ENCODE peak calls at places on chromosomes 3 and 15, in six cellular contexts. One of them, this sample, is unnamed.

GRCh38 chr15:52261498-52262242 is 33.9 kb downstream of the MYO5C start:
- DNase-seq in neuronal stem cell: peak; percentile 82
- DNase-seq in H9: peak; percentile 96
- DNase-seq in mesenchymal stem cell: peak; percentile 81
- DNase-seq in H1: peak; percentile 70
- DNase-seq in mesendoderm: peak; percentile 99
- DNase-seq in this sample: peak; percentile 77

GRCh38 chr3:46495901-46496456 is 1.8 kb upstream of the RTP3 start:
- DNase-seq in neuronal stem cell: no peak
- DNase-seq in H9: no peak
- DNase-seq in mesenchymal stem cell: peak; percentile 92
- DNase-seq in H1: peak; percentile 40
- DNase-seq in mesendoderm: peak; percentile 64
- DNase-seq in this sample: peak; percentile 95

GRCh38 chr3:187130346-187131066 is 8.8 kb downstream of the RPL39L start:
- DNase-seq in neuronal stem cell: no peak
- DNase-seq in H9: no peak
- DNase-seq in mesenchymal stem cell: peak; percentile 74
- DNase-seq in H1: no peak
- DNase-seq in mesendoderm: no peak
- DNase-seq in this sample: peak; percentile 62

GRCh38 chr3:12486916-12487315 is 2.6 kb downstream of the TSEN2 start:
- DNase-seq in neuronal stem cell: no peak
- DNase-seq in H9: no peak
- DNase-seq in mesenchymal stem cell: no peak
- DNase-seq in H1: no peak
- DNase-seq in mesendoderm: no peak
- DNase-seq in this sample: no peak

GRCh38 chr3:85255954-85256353 is 297.2 kb downstream of the CADM2 start:
- DNase-seq in neuronal stem cell: no peak
- DNase-seq in H9: no peak
- DNase-seq in mesenchymal stem cell: no peak
- DNase-seq in H1: no peak
- DNase-seq in mesendoderm: peak; percentile 8
- DNase-seq in this sample: peak; percentile 40

GRCh38 chr15:38670142-38671002 is 105.8 kb upstream of the RASGRP1 start:
- DNase-seq in neuronal stem cell: no peak
- DNase-seq in H9: no peak
- DNase-seq in mesenchymal stem cell: no peak
- DNase-seq in H1: no peak
- DNase-seq in mesendoderm: no peak
- DNase-seq in this sample: no peak

GRCh38 chr3:105791919-105792786 is 76.7 kb downstream of the CBLB start:
- DNase-seq in neuronal stem cell: no peak
- DNase-seq in H9: no peak
- DNase-seq in mesenchymal stem cell: peak; percentile 99
- DNase-seq in H1: no peak
- DNase-seq in mesendoderm: no peak
- DNase-seq in this sample: peak; percentile 96

GRCh38 chr15:68479406-68479805 is 47.4 kb upstream of the ITGA11 start:
- DNase-seq in neuronal stem cell: no peak
- DNase-seq in H9: no peak
- DNase-seq in mesenchymal stem cell: peak; percentile 43
- DNase-seq in H1: no peak
- DNase-seq in mesendoderm: no peak
- DNase-seq in this sample: peak; percentile 59

GRCh38 chr3:157888040-157888439 is 218.2 kb downstream of the SHOX2 start:
- DNase-seq in neuronal stem cell: no peak
- DNase-seq in H9: no peak
- DNase-seq in mesenchymal stem cell: no peak
- DNase-seq in H1: no peak
- DNase-seq in mesendoderm: no peak
- DNase-seq in this sample: no peak

GRCh38 chr3:196835081-196835480 is 32.6 kb upstream of the SENP5 start:
- DNase-seq in neuronal stem cell: no peak
- DNase-seq in H9: no peak
- DNase-seq in mesenchymal stem cell: no peak
- DNase-seq in H1: no peak
- DNase-seq in mesendoderm: no peak
- DNase-seq in this sample: no peak

GRCh38 chr3:177473184-177473583 is 275.9 kb upstream of the TBL1XR1 start:
- DNase-seq in neuronal stem cell: no peak
- DNase-seq in H9: no peak
- DNase-seq in mesenchymal stem cell: no peak
- DNase-seq in H1: no peak
- DNase-seq in mesendoderm: no peak
- DNase-seq in this sample: peak; percentile 13

GRCh38 chr3:195461518-195462307 is 18.9 kb upstream of the ACAP2 start:
- DNase-seq in neuronal stem cell: no peak
- DNase-seq in H9: no peak
- DNase-seq in mesenchymal stem cell: no peak
- DNase-seq in H1: peak; percentile 33
- DNase-seq in mesendoderm: peak; percentile 42
- DNase-seq in this sample: no peak

GRCh38 chr15:31489281-31489680 is 162.6 kb downstream of the KLF13 start:
- DNase-seq in neuronal stem cell: no peak
- DNase-seq in H9: peak; percentile 15
- DNase-seq in mesenchymal stem cell: no peak
- DNase-seq in H1: no peak
- DNase-seq in mesendoderm: no peak
- DNase-seq in this sample: no peak

GRCh38 chr15:88335074-88335473 is 78.5 kb upstream of the NTRK3 start:
- DNase-seq in neuronal stem cell: no peak
- DNase-seq in H9: no peak
- DNase-seq in mesenchymal stem cell: no peak
- DNase-seq in H1: no peak
- DNase-seq in mesendoderm: peak; percentile 3
- DNase-seq in this sample: no peak

GRCh38 chr15:40470423-40471104 is at the start of gene CHST14:
- DNase-seq in neuronal stem cell: peak; percentile 63
- DNase-seq in H9: peak; percentile 74
- DNase-seq in mesenchymal stem cell: peak; percentile 83
- DNase-seq in H1: peak; percentile 72
- DNase-seq in mesendoderm: peak; percentile 81
- DNase-seq in this sample: peak; percentile 43

GRCh38 chr3:48400824-48401433 is 28.9 kb downstream of the FBXW12 start:
- DNase-seq in neuronal stem cell: peak; percentile 37
- DNase-seq in H9: peak; percentile 69
- DNase-seq in mesenchymal stem cell: peak; percentile 63
- DNase-seq in H1: peak; percentile 51
- DNase-seq in mesendoderm: peak; percentile 82
- DNase-seq in this sample: peak; percentile 51

GRCh38 chr3:174255454-174255853 is 603.7 kb upstream of the NAALADL2 start:
- DNase-seq in neuronal stem cell: no peak
- DNase-seq in H9: no peak
- DNase-seq in mesenchymal stem cell: no peak
- DNase-seq in H1: no peak
- DNase-seq in mesendoderm: no peak
- DNase-seq in this sample: no peak

GRCh38 chr3:81446806-81447205 is 314.6 kb downstream of the GBE1 start:
- DNase-seq in neuronal stem cell: no peak
- DNase-seq in H9: no peak
- DNase-seq in mesenchymal stem cell: no peak
- DNase-seq in H1: no peak
- DNase-seq in mesendoderm: no peak
- DNase-seq in this sample: no peak

GRCh38 chr3:98902341-98902740 is 846 bp upstream of the DCBLD2 start:
- DNase-seq in neuronal stem cell: no peak
- DNase-seq in H9: no peak
- DNase-seq in mesenchymal stem cell: no peak
- DNase-seq in H1: no peak
- DNase-seq in mesendoderm: no peak
- DNase-seq in this sample: no peak

GRCh38 chr3:138468451-138468850 is 34.0 kb downstream of the ESYT3 start:
- DNase-seq in neuronal stem cell: no peak
- DNase-seq in H9: no peak
- DNase-seq in mesenchymal stem cell: no peak
- DNase-seq in H1: peak; percentile 24
- DNase-seq in mesendoderm: no peak
- DNase-seq in this sample: no peak

GRCh38 chr15:47963265-47963664 is 157.5 kb upstream of the SLC24A5 start:
- DNase-seq in neuronal stem cell: no peak
- DNase-seq in H9: no peak
- DNase-seq in mesenchymal stem cell: no peak
- DNase-seq in H1: no peak
- DNase-seq in mesendoderm: no peak
- DNase-seq in this sample: no peak

GRCh38 chr3:51311055-51311454 is 74.0 kb upstream of the MANF start:
- DNase-seq in neuronal stem cell: no peak
- DNase-seq in H9: no peak
- DNase-seq in mesenchymal stem cell: peak; percentile 37
- DNase-seq in H1: no peak
- DNase-seq in mesendoderm: peak; percentile 55
- DNase-seq in this sample: peak; percentile 33

GRCh38 chr3:118628704-118629341 is 405.8 kb downstream of the IGSF11 start:
- DNase-seq in neuronal stem cell: peak; percentile 76
- DNase-seq in H9: peak; percentile 87
- DNase-seq in mesenchymal stem cell: peak; percentile 64
- DNase-seq in H1: peak; percentile 85
- DNase-seq in mesendoderm: peak; percentile 89
- DNase-seq in this sample: peak; percentile 72

DNA sequence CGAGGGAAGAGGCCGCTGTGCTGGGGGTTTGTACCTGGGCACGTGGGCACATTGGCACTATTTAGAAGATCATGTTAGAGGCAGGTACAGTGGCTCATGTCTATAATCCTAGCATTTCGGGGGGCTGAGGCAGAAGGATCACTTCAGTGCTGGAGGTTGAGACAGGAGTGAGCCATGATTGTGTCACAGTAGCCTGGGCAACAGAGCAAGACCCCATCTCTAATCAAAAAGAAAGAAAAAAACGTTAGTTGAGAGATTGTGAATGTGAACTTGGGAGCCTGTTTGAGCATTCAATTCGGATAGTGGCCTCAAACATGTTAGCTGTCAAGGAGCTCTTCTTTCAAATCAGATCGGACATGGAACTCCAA is 36.6 kb downstream of the IDH2 start:
- DNase-seq in neuronal stem cell: no peak
- DNase-seq in H9: no peak
- DNase-seq in mesenchymal stem cell: no peak
- DNase-seq in H1: no peak
- DNase-seq in mesendoderm: no peak
- DNase-seq in this sample: no peak
- H2BK15ac ChIP-seq in neuronal stem cell: no peak overlapping the region
- H2BK15ac ChIP-seq in H9: no peak overlapping the region
- H2BK15ac ChIP-seq in mesenchymal stem cell: peak overlapping the region; percentile 39
- H2BK15ac ChIP-seq in H1: no peak overlapping the region
- H2BK15ac ChIP-seq in mesendoderm: no peak overlapping the region
- H2BK15ac ChIP-seq in this sample: no peak overlapping the region

GRCh38 chr3:62367735-62368704 is 5.3 kb downstream of the FEZF2 start:
- DNase-seq in neuronal stem cell: no peak
- DNase-seq in H9: peak; percentile 57
- DNase-seq in mesenchymal stem cell: no peak
- DNase-seq in H1: peak; percentile 60
- DNase-seq in mesendoderm: peak; percentile 38
- DNase-seq in this sample: no peak
- H2BK15ac ChIP-seq in neuronal stem cell: no peak overlapping the region
- H2BK15ac ChIP-seq in H9: no peak overlapping the region
- H2BK15ac ChIP-seq in mesenchymal stem cell: no peak overlapping the region
- H2BK15ac ChIP-seq in H1: no peak overlapping the region
- H2BK15ac ChIP-seq in mesendoderm: no peak overlapping the region
- H2BK15ac ChIP-seq in this sample: no peak overlapping the region

GRCh38 chr3:193812791-193813505 is 219.9 kb downstream of the OPA1 start:
- DNase-seq in neuronal stem cell: no peak
- DNase-seq in H9: peak; percentile 91
- DNase-seq in mesenchymal stem cell: no peak
- DNase-seq in H1: peak; percentile 63
- DNase-seq in mesendoderm: peak; percentile 96
- DNase-seq in this sample: no peak
- H2BK15ac ChIP-seq in neuronal stem cell: no peak overlapping the region
- H2BK15ac ChIP-seq in H9: no peak overlapping the region
- H2BK15ac ChIP-seq in mesenchymal stem cell: no peak overlapping the region
- H2BK15ac ChIP-seq in H1: no peak overlapping the region
- H2BK15ac ChIP-seq in mesendoderm: no peak overlapping the region
- H2BK15ac ChIP-seq in this sample: no peak overlapping the region

GRCh38 chr15:35307026-35307425 is 221.9 kb upstream of the NANOGP8 start:
- DNase-seq in neuronal stem cell: no peak
- DNase-seq in H9: no peak
- DNase-seq in mesenchymal stem cell: no peak
- DNase-seq in H1: no peak
- DNase-seq in mesendoderm: no peak
- DNase-seq in this sample: no peak

GRCh38 chr15:35306361-35306981 is 221.4 kb upstream of the NANOGP8 start:
- DNase-seq in neuronal stem cell: peak; percentile 9
- DNase-seq in H9: no peak
- DNase-seq in mesenchymal stem cell: peak; percentile 83
- DNase-seq in H1: no peak
- DNase-seq in mesendoderm: peak; percentile 38
- DNase-seq in this sample: peak; percentile 76

GRCh38 chr15:35304389-35304788 is 219.3 kb upstream of the NANOGP8 start:
- DNase-seq in neuronal stem cell: no peak
- DNase-seq in H9: no peak
- DNase-seq in mesenchymal stem cell: no peak
- DNase-seq in H1: no peak
- DNase-seq in mesendoderm: no peak
- DNase-seq in this sample: no peak

GRCh38 chr15:35305031-35305555 is 220.0 kb upstream of the NANOGP8 start:
- DNase-seq in neuronal stem cell: no peak
- DNase-seq in H9: no peak
- DNase-seq in mesenchymal stem cell: peak; percentile 14
- DNase-seq in H1: no peak
- DNase-seq in mesendoderm: no peak
- DNase-seq in this sample: no peak

DNA sequence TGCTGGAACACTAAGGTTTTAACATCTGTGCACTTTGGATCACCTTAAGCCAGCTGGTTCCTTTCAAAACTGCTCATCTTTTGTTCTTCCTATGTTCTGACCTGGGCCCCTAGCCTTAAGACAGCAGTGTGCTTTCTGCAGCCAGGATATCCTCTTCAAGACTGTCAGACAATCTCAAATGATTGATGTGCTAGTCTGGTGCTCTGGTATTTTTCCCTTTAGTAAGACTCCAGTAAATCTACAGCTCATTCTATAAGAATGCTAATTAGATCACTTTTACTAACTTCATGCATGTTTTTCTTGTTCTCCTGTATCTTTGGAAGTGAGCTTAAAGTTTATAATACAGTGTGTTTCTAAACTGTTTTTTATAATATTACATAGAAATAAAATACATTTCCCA is 220.8 kb upstream of the NANOGP8 start:
- DNase-seq in neuronal stem cell: no peak
- DNase-seq in H9: no peak
- DNase-seq in mesenchymal stem cell: peak; percentile 90
- DNase-seq in H1: no peak
- DNase-seq in mesendoderm: no peak
- DNase-seq in this sample: peak; percentile 92
- H2BK15ac ChIP-seq in neuronal stem cell: no peak overlapping the region
- H2BK15ac ChIP-seq in H9: no peak overlapping the region
- H2BK15ac ChIP-seq in mesenchymal stem cell: no peak overlapping the region
- H2BK15ac ChIP-seq in H1: no peak overlapping the region
- H2BK15ac ChIP-seq in mesendoderm: no peak overlapping the region
- H2BK15ac ChIP-seq in this sample: no peak overlapping the region

This sample was measured in IMR-90.